ENCODE peak calls at places on chromosomes 7 and 10, in seven cellular contexts. B is GM03348, J is NCI-H345, S is psoas muscle, D is activated T-helper 1 cell treated with Interleukin-2 at 50 U/mL for 16 hours, P is activated T-cell treated with anti-CD3 and anti-CD28 coated beads for 1 hour, G is head of caudate nucleus. L is an unnamed sample.

GRCh38 chr7:50558380-50559051 is 6.7 kb downstream of the DDC start:
- DNase-seq in D (no peak), J (peak), P (no peak), S (no peak), G (no peak), B (no peak), L (no peak)

GRCh38 chr7:155815332-155816191 is 3.3 kb upstream of the SHH start:
- DNase-seq in G (peak), J (peak), S (no peak), B (peak), P (peak), D (no peak), L (peak)

GRCh38 chr7:92827464-92827863 is 8.9 kb downstream of the CDK6 start:
- DNase-seq in G (no peak), B (no peak), J (no peak), S (no peak), P (no peak), D (no peak), L (no peak)

GRCh38 chr7:139731802-139732470 is 45.9 kb downstream of the HIPK2 start:
- DNase-seq in B (peak), P (no peak), G (peak), D (no peak), J (peak), S (peak), L (peak)

GRCh38 chr10:122112625-122113160 is 123.7 kb downstream of the TACC2 start:
- DNase-seq in D (no peak), J (peak), S (peak), B (peak), P (no peak), G (peak), L (peak)

GRCh38 chr10:24802378-24802777 is 78.7 kb upstream of the ARHGAP21 start:
- DNase-seq in P (no peak), J (no peak), G (no peak), D (no peak), S (no peak), B (no peak), L (no peak)

GRCh38 chr7:22884911-22885823 is 62.5 kb upstream of the TOMM7 start:
- DNase-seq in G (no peak), J (no peak), B (no peak), P (no peak), S (no peak), D (no peak), L (no peak)

GRCh38 chr7:26376208-26376917 is 84.7 kb downstream of the SNX10 start:
- DNase-seq in P (no peak), G (peak), J (peak), B (no peak), S (peak), D (no peak), L (peak)

GRCh38 chr10:82221750-82222149 is 346.8 kb downstream of the NRG3 start:
- DNase-seq in G (no peak), D (no peak), S (no peak), J (no peak), B (no peak), P (no peak), L (peak)

GRCh38 chr10:83075395-83076072 is 1063.8 kb upstream of the GHITM start:
- DNase-seq in S (no peak), P (no peak), G (no peak), J (no peak), D (no peak), B (no peak), L (no peak)

GRCh38 chr10:102384606-102385429 is 10.7 kb upstream of the NFKB2 start:
- DNase-seq in J (no peak), D (no peak), P (no peak), S (peak), G (no peak), B (peak), L (no peak)

GRCh38 chr7:99618726-99619125 is 2.0 kb downstream of the ZSCAN25 start:
- DNase-seq in J (no peak), P (no peak), S (no peak), D (no peak), G (no peak), B (peak), L (no peak)

GRCh38 chr10:88687853-88688467 is 18.1 kb upstream of the LIPK start:
- DNase-seq in S (no peak), B (peak), P (no peak), G (no peak), J (peak), D (no peak), L (peak)

GRCh38 chr7:51731086-51731485 is 414.5 kb upstream of the COBL start:
- DNase-seq in B (no peak), D (no peak), P (no peak), G (no peak), S (no peak), J (peak), L (peak)

GRCh38 chr7:133484135-133484534 is 231.3 kb downstream of the EXOC4 start:
- DNase-seq in J (no peak), S (no peak), B (no peak), P (no peak), D (no peak), G (no peak), L (no peak)

GRCh38 chr7:2068693-2069471 is 163.9 kb downstream of the MAD1L1 start:
- DNase-seq in G (no peak), B (no peak), D (no peak), S (no peak), P (no peak), J (no peak), L (no peak)